ENCODE peak calls at places on chromosome 3, in five cellular contexts. O is HCT116, F is body of pancreas, G is A549, N is GM12892. S is an unnamed sample.

GRCh38 chr3:136211547-136211946 is 15.4 kb upstream of the MSL2 start:
- DNase-seq in F (no peak), O (no peak), G (no peak), N (no peak), S (no peak)

GRCh38 chr3:109275702-109276293 is 40.5 kb downstream of the DPPA2 start:
- DNase-seq in O (peak), F (peak), N (no peak), G (peak), S (peak)

GRCh38 chr3:40337136-40338108 is 27.9 kb downstream of the EIF1B start:
- DNase-seq in F (no peak), N (no peak), O (no peak), G (no peak), S (no peak)

GRCh38 chr3:69207036-69207435 is 84.6 kb upstream of the LMOD3 start:
- DNase-seq in F (no peak), N (no peak), G (no peak), O (no peak), S (no peak)

GRCh38 chr3:112056451-112056929 is 22.0 kb downstream of the TMPRSS7 start:
- DNase-seq in O (no peak), N (no peak), F (no peak), G (no peak), S (no peak)

GRCh38 chr3:149542375-149543312 is 68.1 kb downstream of the TM4SF4 start:
- DNase-seq in G (peak), F (peak), N (no peak), O (no peak), S (no peak)

GRCh38 chr3:184336484-184337230 is 743 bp upstream of the FAM131A start:
- DNase-seq in F (peak), O (no peak), G (no peak), N (no peak), S (peak)

GRCh38 chr3:36729204-36730056 is 34.9 kb downstream of the DCLK3 start:
- DNase-seq in F (no peak), O (peak), G (peak), N (no peak), S (peak)

GRCh38 chr3:10867384-10867783 is 51.4 kb downstream of the SLC6A11 start:
- DNase-seq in G (no peak), O (no peak), F (no peak), N (no peak), S (peak)

GRCh38 chr3:48595526-48596121 is 495 bp upstream of the COL7A1 start:
- DNase-seq in N (no peak), O (no peak), F (peak), G (peak), S (peak)

GRCh38 chr3:190566043-190566933 is 52.4 kb downstream of the IL1RAP start:
- DNase-seq in O (peak), F (peak), N (no peak), G (peak), S (peak)

GRCh38 chr3:111906667-111907066 is 47.6 kb downstream of the PHLDB2 start:
- DNase-seq in F (no peak), N (no peak), G (no peak), O (no peak), S (no peak)

GRCh38 chr3:33061782-33062181 is 35.2 kb downstream of the GLB1 start:
- DNase-seq in G (no peak), O (no peak), F (no peak), N (no peak), S (no peak)

DNA sequence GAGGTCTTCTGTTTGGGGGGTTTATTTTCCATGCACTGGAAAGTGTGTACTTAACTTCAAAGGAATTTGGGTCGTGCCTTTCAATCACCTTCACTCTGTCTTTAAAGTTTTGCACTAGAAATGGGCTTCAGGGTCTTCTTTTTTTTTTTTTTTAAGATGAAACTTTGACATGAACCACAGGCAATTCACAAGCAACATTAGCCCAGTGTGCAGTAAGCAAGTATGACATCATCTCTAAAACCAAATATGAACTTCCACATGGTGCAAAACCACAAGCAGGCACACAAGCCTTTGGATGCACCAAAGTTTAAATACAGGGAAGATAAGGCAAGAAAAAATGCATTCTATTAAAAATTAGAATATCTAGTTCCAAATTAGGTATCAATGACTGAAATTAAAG is 381.9 kb downstream of the ERC2 start:
- DNase-seq in F (no peak), G (no peak), N (no peak), O (no peak), S (no peak)
- TF ChIP-seq POLR2A in F (no peak), G (no peak), N (no peak), O (no peak), S (no peak)

GRCh38 chr3:128726691-128727031 is 678 bp downstream of the RAB7A start:
- DNase-seq in N (no peak), O (no peak), F (peak), G (no peak), S (peak)

GRCh38 chr3:128727059-128727458 is 1.1 kb downstream of the RAB7A start:
- DNase-seq in N (no peak), G (no peak), F (no peak), O (no peak), S (no peak)

GRCh38 chr3:128725547-128725931 is 444 bp upstream of the RAB7A start:
- DNase-seq in O (no peak), G (no peak), F (no peak), N (no peak), S (no peak)

GRCh38 chr3:128727485-128727884 is 1.5 kb downstream of the RAB7A start:
- DNase-seq in G (no peak), O (no peak), F (no peak), N (no peak), S (peak)

GRCh38 chr3:128725932-128726690 is at the start of gene RAB7A:
- DNase-seq in N (peak), F (peak), G (peak), O (peak), S (peak)
- TF ChIP-seq POLR2A in N (peak), F (peak), G (peak), O (peak), S (peak)

DNA sequence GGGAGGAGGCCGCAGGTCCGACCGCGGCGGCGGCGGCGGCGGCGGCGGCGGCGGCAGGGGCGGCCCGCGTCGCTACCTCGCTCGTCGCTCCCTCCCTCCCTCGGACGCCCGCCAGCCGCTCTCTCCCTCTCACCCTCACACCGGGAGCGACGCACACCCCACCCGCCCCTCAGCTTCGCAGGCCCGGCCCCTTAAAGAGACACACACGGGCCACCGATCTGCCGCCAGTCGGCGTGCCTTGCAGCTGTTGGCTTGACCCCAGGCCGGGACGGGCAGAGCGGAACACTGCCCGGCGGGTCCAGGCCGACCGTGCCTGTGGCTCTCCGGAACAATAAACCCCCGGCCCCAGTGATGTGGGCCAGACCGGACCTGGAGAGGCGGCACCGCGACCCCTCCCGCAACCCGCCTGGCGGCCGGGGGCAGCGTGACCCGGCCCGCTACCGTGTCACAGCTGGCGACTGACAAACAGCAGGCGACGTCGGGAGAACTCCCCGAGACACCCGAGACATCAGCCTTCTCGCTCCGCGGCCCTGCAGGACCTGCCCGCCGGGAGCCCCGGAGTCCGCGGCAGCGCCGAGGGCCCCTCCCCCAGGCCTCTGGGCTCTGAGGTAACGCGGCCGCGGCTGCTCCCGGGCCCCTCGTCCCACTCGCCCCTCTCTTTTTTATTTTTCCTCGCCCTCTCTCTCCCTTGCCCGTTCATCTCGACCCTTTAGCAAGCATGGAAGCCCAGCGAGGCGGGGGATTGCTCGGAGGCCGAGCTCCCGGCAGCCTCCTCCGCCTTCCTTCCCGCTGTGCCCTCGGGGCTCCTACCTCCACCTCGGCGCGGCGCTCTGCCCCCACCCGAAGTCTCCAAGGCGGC is at the start of gene SETD2:
- DNase-seq in N (peak), G (peak), F (peak), O (peak), S (peak)
- TF ChIP-seq POLR2A in N (no peak), G (peak), F (peak), O (no peak), S (peak)

GRCh38 chr3:55060921-55061555 is 133.2 kb upstream of the LRTM1 start:
- DNase-seq in N (no peak), F (no peak), O (no peak), G (no peak), S (no peak)

GRCh38 chr3:55061619-55062018 is 133.8 kb upstream of the LRTM1 start:
- DNase-seq in N (no peak), F (no peak), G (no peak), O (no peak), S (no peak)

GRCh38 chr3:55066406-55067128 is 138.7 kb upstream of the LRTM1 start:
- DNase-seq in G (no peak), F (no peak), O (no peak), N (no peak), S (no peak)

GRCh38 chr3:55065331-55065730 is 137.5 kb upstream of the LRTM1 start:
- DNase-seq in O (no peak), N (no peak), G (no peak), F (no peak), S (no peak)

DNA sequence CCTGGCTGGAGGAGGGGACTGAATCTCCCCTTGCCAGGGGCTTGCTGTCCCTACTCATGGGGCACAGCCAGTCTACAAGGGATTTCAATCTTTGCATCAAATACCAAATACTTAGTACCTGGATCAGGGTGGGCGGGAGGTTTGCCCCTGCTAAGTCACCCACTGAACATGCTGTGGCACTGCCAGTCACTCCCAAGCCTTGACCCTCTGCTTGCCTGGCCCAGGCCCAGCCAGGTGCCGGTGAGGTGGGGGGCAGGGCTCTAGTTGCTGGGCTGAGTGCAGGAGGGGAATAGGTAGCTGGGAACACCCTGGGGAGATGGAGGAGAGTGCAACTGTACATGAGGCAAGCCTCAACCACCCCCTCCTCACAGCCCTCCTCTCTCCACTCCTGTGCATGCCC is 136.3 kb upstream of the LRTM1 start:
- DNase-seq in N (no peak), O (no peak), G (no peak), F (no peak), S (no peak)
- TF ChIP-seq POLR2A in N (no peak), O (no peak), G (no peak), F (no peak), S (no peak)

GRCh38 chr3:129183569-129184395 is at the start of gene CNBP:
- DNase-seq in N (peak), F (peak), O (peak), G (peak), S (peak)
- TF ChIP-seq POLR2A in N (peak), F (peak), O (no peak), G (peak), S (peak)

GRCh38 chr3:6861989-6862879 is 1.3 kb downstream of the GRM7 start:
- DNase-seq in F (no peak), O (no peak), G (no peak), N (no peak), S (no peak)
- TF ChIP-seq POLR2A in F (no peak), O (no peak), G (no peak), N (no peak), S (no peak)

GRCh38 chr3:158569717-158570244 is 1.2 kb upstream of the MLF1 start:
- DNase-seq in F (peak), G (no peak), O (no peak), N (no peak), S (peak)

GRCh38 chr3:158568784-158569183 is 2.2 kb upstream of the MLF1 start:
- DNase-seq in N (no peak), G (no peak), F (no peak), O (no peak), S (peak)

GRCh38 chr3:158572766-158573060 is 1.7 kb downstream of the MLF1 start:
- DNase-seq in O (no peak), F (no peak), G (no peak), N (no peak), S (no peak)

GRCh38 chr3:158571969-158572765 is 1.2 kb downstream of the MLF1 start:
- DNase-seq in O (no peak), G (no peak), N (no peak), F (no peak), S (no peak)

GRCh38 chr3:158570999-158571702 is at the start of gene MLF1:
- DNase-seq in O (peak), F (peak), G (peak), N (peak), S (peak)
- TF ChIP-seq POLR2A in O (peak), F (peak), G (peak), N (no peak), S (no peak)